ENCODE peak calls at places on chromosomes 7 and 10, in nine cellular contexts. B is heart left ventricle; O is endodermal cell; Q is substantia nigra; N is CD8-positive, alpha-beta memory T cell; P is CD8-positive, alpha-beta T cell; M is neuronal stem cell; Z is cardiac muscle cell; J is tibial artery. W is an unnamed sample.

GRCh38 chr10:104277785-104278184 is 8.8 kb downstream of the GSTO2 start:
- DNase-seq in B (no peak), O (no peak), Q (no peak), N (no peak), P (no peak), M (no peak), Z (no peak), J (no peak), W (no peak)

GRCh38 chr7:84202855-84203254 is 8.3 kb upstream of the SEMA3A start:
- DNase-seq in B (no peak), O (no peak), Q (no peak), N (no peak), P (no peak), M (no peak), Z (no peak), J (no peak), W (no peak)

GRCh38 chr7:11471255-11471654 is 360.7 kb downstream of the THSD7A start:
- DNase-seq in B (no peak), O (no peak), Q (no peak), N (no peak), P (no peak), M (no peak), Z (no peak), J (no peak), W (no peak)

GRCh38 chr7:73394416-73394815 is 39.2 kb upstream of the FZD9 start:
- DNase-seq in B (no peak), O (no peak), Q (no peak), N (no peak), P (no peak), M (no peak), Z (no peak), J (no peak), W (no peak)

GRCh38 chr7:63900394-63901203 is 98.0 kb upstream of the ZNF722 start:
- DNase-seq in B (peak), O (no peak), Q (peak), N (peak), P (peak), M (no peak), Z (no peak), J (peak), W (peak)

GRCh38 chr7:121061826-121062582 is 73.5 kb downstream of the CPED1 start:
- DNase-seq in B (no peak), O (no peak), Q (no peak), N (no peak), P (no peak), M (no peak), Z (no peak), J (no peak), W (no peak)

GRCh38 chr10:23448802-23449570 is 10.1 kb downstream of the OTUD1 start:
- DNase-seq in B (no peak), O (no peak), Q (no peak), N (peak), P (no peak), M (no peak), Z (no peak), J (no peak), W (no peak)

GRCh38 chr7:158585721-158586498 is 1.7 kb downstream of the PTPRN2 start:
- DNase-seq in B (no peak), O (no peak), Q (no peak), N (no peak), P (no peak), M (no peak), Z (no peak), J (no peak), W (no peak)

GRCh38 chr10:23439452-23439919 is 611 bp downstream of the OTUD1 start:
- DNase-seq in B (no peak), O (peak), Q (no peak), N (no peak), P (no peak), M (peak), Z (peak), J (no peak), W (no peak)

DNA sequence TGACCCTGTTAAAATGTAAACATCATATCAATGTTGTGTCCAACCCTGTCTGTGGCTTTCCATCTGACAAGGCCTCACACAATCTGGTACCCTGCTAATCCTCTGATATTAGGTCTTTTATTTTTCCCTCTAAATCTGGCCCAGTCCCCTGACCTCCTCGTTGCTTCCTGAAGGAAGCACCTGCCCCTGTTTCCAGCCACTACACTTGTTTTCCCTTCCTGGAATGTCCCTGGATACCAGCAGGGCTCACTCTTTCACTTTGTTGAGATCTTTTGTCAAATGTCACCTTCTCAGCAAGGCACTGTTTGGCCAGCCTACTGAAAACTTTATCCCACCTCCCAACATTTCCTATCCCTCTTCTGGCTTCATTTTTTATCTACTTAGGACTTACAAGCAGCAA is 2.1 kb downstream of the SAMD9L start:
- DNase-seq in B (no peak), O (peak), Q (no peak), N (no peak), P (no peak), M (no peak), Z (no peak), J (no peak), W (no peak)
- H3K27ac ChIP-seq in B (no peak), O (no peak), Q (no peak), N (no peak), P (no peak), M (no peak), Z (no peak), J (no peak), W (no peak)

DNA sequence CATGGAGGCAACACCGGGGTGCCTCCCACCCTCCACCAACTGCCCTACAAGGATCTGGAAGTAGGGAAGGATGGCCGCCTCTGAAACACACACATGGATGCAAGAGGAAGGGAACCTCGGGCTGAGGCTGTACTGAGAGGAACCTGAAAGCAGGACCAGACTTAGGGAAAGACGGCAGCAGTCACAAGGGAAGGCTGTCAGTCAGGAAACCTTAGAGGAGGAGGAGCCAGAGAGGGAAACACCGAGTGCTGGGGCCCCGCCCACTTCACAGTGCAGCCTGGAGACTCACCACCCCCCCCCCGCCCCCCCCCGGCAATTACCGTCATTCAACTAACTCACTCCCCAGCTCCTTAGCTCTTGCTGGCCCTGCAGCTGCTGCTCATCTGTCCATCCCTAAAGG is 2.5 kb downstream of the CYREN start:
- DNase-seq in B (no peak), O (no peak), Q (no peak), N (no peak), P (peak), M (no peak), Z (no peak), J (peak), W (no peak)
- H3K27ac ChIP-seq in B (peak), O (no peak), Q (peak), N (no peak), P (no peak), M (no peak), Z (no peak), J (peak), W (peak)

DNA sequence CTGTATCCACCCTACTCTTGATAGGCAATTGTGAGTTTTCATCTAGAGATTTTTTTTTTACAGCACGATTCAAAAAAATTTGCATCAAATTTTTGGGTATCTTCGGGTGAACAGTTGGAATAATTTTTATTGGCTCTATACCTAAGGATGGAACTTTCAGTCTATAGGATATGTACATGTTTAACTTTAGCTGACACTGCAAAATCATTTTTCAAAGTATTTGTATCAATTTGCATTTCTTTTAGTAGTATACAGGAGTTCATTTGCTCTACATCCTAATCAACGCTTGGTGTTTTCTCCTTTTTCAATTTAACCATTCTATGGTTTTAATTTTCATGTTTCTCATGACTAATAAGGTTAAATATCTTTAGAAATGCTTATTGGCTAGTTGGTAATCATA is 11.7 kb downstream of the MGAM2 start:
- DNase-seq in B (no peak), O (no peak), Q (no peak), N (no peak), P (no peak), M (no peak), Z (no peak), J (no peak), W (no peak)
- H3K27ac ChIP-seq in B (no peak), O (no peak), Q (no peak), N (no peak), P (no peak), M (no peak), Z (no peak), J (no peak), W (no peak)

GRCh38 chr7:99473315-99473596 is 566 bp downstream of the ZNF789 start:
- DNase-seq in B (no peak), O (peak), Q (no peak), N (no peak), P (no peak), M (peak), Z (peak), J (no peak), W (no peak)
- H3K27ac ChIP-seq in B (peak), O (no peak), Q (peak), N (peak), P (peak), M (no peak), Z (peak), J (peak), W (peak)

GRCh38 chr7:20268832-20269231 is 51.6 kb upstream of the MACC1 start:
- DNase-seq in B (no peak), O (no peak), Q (no peak), N (no peak), P (no peak), M (no peak), Z (no peak), J (no peak), W (no peak)

GRCh38 chr7:20267482-20267881 is 50.3 kb upstream of the MACC1 start:
- DNase-seq in B (no peak), O (peak), Q (no peak), N (no peak), P (no peak), M (no peak), Z (no peak), J (no peak), W (no peak)

GRCh38 chr7:20270867-20271266 is 53.7 kb upstream of the MACC1 start:
- DNase-seq in B (no peak), O (no peak), Q (no peak), N (no peak), P (no peak), M (no peak), Z (no peak), J (no peak), W (no peak)

GRCh38 chr7:20270371-20270770 is 53.2 kb upstream of the MACC1 start:
- DNase-seq in B (no peak), O (no peak), Q (no peak), N (no peak), P (no peak), M (no peak), Z (no peak), J (no peak), W (no peak)

GRCh38 chr7:20269726-20270125 is 52.5 kb upstream of the MACC1 start:
- DNase-seq in B (no peak), O (no peak), Q (no peak), N (no peak), P (no peak), M (no peak), Z (no peak), J (no peak), W (no peak)
- H3K27ac ChIP-seq in B (peak), O (no peak), Q (no peak), N (no peak), P (no peak), M (no peak), Z (no peak), J (no peak), W (no peak)

GRCh38 chr10:124566222-124566888 is 104.7 kb downstream of the LHPP start:
- DNase-seq in B (peak), O (no peak), Q (no peak), N (no peak), P (no peak), M (no peak), Z (no peak), J (peak), W (no peak)
- H3K27ac ChIP-seq in B (no peak), O (no peak), Q (no peak), N (no peak), P (no peak), M (no peak), Z (no peak), J (no peak), W (no peak)

GRCh38 chr7:1059200-1060091 is 15.1 kb downstream of the GPR146 start:
- DNase-seq in B (no peak), O (peak), Q (no peak), N (no peak), P (no peak), M (peak), Z (peak), J (no peak), W (peak)

GRCh38 chr7:1058821-1059199 is 14.5 kb downstream of the GPR146 start:
- DNase-seq in B (no peak), O (no peak), Q (no peak), N (no peak), P (no peak), M (no peak), Z (no peak), J (no peak), W (no peak)

GRCh38 chr7:1057416-1058291 is 13.3 kb downstream of the GPR146 start:
- DNase-seq in B (no peak), O (no peak), Q (no peak), N (no peak), P (no peak), M (no peak), Z (no peak), J (no peak), W (no peak)

GRCh38 chr7:1056785-1057410 is 12.6 kb downstream of the GPR146 start:
- DNase-seq in B (no peak), O (no peak), Q (no peak), N (no peak), P (no peak), M (no peak), Z (no peak), J (no peak), W (no peak)

DNA sequence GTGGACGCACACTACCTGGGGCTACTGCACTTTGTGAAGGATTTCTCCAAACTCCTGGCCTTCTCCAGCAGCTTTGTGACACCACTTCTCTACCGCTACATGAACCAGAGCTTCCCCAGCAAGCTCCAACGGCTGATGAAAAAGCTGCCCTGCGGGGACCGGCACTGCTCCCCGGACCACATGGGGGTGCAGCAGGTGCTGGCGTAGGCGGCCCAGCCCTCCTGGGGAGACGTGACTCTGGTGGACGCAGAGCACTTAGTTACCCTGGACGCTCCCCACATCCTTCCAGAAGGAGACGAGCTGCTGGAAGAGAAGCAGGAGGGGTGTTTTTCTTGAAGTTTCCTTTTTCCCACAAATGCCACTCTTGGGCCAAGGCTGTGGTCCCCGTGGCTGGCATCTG is 14.0 kb downstream of the GPR146 start:
- DNase-seq in B (no peak), O (no peak), Q (no peak), N (no peak), P (no peak), M (no peak), Z (no peak), J (no peak), W (no peak)
- H3K27ac ChIP-seq in B (no peak), O (no peak), Q (no peak), N (no peak), P (no peak), M (no peak), Z (no peak), J (no peak), W (no peak)

DNA sequence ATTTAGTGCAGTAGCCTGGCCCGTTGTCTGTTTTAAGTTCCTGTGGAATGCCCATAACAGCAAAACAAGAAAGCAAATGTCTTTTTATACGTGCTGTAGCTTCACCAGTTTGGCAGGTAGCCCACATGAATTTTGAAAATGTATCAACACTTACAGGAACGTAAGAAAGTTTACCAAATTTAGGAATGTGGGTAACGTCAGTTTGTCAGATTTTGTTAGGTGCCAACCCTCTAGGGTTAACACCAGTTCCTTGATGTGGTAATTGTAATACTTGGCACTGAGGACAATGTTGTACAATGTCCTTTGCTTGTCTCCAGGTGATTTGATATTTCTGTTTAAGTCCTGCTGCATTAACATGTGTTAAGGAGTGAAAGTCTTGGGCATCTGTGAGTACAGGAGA is 3.1 kb upstream of the GIMAP4 start:
- DNase-seq in B (no peak), O (no peak), Q (no peak), N (peak), P (no peak), M (no peak), Z (no peak), J (no peak), W (no peak)
- H3K27ac ChIP-seq in B (no peak), O (no peak), Q (no peak), N (no peak), P (peak), M (no peak), Z (no peak), J (no peak), W (no peak)